ENCODE peak calls at places on chromosomes 2 and 18, in nine cellular contexts. P, W, E, F, T, N, M, L and X are unnamed samples.

GRCh38 chr2:190270298-190270697 is 49.3 kb downstream of the HIBCH start:
- DNase-seq in P (no peak), W (peak; percentile 59), E (no peak), F (no peak), T (no peak), N (no peak), M (peak; percentile 79), L (no peak), X (peak; percentile 43)

GRCh38 chr2:88765154-88765948 is 73.9 kb downstream of the RPIA start:
- DNase-seq in P (peak; percentile 72), W (peak; percentile 6), E (no peak), F (peak; percentile 77), T (peak; percentile 30), N (peak; percentile 48), M (peak; percentile 4), L (peak; percentile 7), X (no peak)

GRCh38 chr2:180184506-180184905 is 177.4 kb upstream of the CWC22 start:
- DNase-seq in P (no peak), W (peak; percentile 63), E (no peak), F (no peak), T (peak; percentile 65), N (no peak), M (peak; percentile 64), L (no peak), X (no peak)

GRCh38 chr2:61543062-61543461 is 4.9 kb upstream of the XPO1 start:
- DNase-seq in P (no peak), W (no peak), E (no peak), F (no peak), T (no peak), N (no peak), M (no peak), L (no peak), X (no peak)

GRCh38 chr2:161745866-161746614 is 121.8 kb downstream of the SLC4A10 start:
- DNase-seq in P (no peak), W (no peak), E (no peak), F (no peak), T (no peak), N (no peak), M (no peak), L (no peak), X (no peak)

GRCh38 chr2:73110622-73111299 is 2.0 kb downstream of the RAB11FIP5 start:
- DNase-seq in P (peak; percentile 20), W (peak; percentile 16), E (no peak), F (no peak), T (no peak), N (no peak), M (peak; percentile 52), L (no peak), X (no peak)

GRCh38 chr2:194383404-194383803 is 1273.6 kb upstream of the SLC39A10 start:
- DNase-seq in P (no peak), W (no peak), E (no peak), F (no peak), T (no peak), N (no peak), M (no peak), L (no peak), X (no peak)

GRCh38 chr18:40917096-40917495 is 1037.9 kb upstream of the PIK3C3 start:
- DNase-seq in P (no peak), W (peak; percentile 10), E (no peak), F (no peak), T (no peak), N (no peak), M (peak; percentile 71), L (no peak), X (no peak)

GRCh38 chr2:40450066-40450841 is 1.6 kb downstream of the SLC8A1 start:
- DNase-seq in P (no peak), W (peak; percentile 56), E (no peak), F (no peak), T (peak; percentile 41), N (no peak), M (peak; percentile 60), L (no peak), X (no peak)

GRCh38 chr18:46264255-46264654 is 160.1 kb downstream of the HAUS1 start:
- DNase-seq in P (no peak), W (no peak), E (no peak), F (no peak), T (peak; percentile 64), N (no peak), M (no peak), L (no peak), X (no peak)

DNA sequence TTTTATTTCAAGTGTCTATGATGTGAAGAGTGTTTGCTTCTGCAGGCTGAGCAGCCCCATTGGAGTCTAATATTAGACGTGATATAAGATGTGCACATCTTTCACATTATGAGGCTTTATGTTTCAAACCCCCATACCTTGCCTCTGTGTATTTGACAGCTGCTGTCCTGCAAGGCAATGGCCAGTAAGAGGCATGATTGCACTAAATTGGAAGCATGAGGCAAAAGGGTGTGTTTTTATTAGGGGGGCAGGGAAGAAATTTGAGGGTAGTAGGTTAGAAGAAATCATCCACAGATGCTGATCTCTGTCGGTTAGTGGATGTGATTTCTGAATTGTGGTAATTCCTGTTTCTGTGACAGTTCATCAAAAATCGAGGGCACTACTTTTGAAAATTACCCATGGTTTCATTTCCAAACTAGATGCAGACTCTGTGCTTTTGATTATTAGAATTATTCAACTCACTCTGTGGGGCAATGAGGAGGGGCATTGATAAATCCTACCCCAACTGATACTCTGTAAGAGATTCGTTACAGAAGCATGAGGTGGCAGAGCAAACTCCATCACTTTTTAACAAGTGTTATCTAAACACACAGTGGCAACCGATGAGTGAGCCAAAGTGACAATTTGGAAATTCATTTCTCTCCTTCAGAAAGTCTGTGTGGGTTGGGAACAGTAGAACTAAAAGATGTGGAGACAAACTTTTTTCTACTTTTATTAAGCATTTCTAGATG is 452.9 kb downstream of the ARHGAP15 start:
- DNase-seq in P (no peak), W (no peak), E (no peak), F (no peak), T (peak; percentile 30), N (no peak), M (peak; percentile 52), L (no peak), X (no peak)
- H3K4me3 ChIP-seq in P (no peak overlapping the region), W (no peak overlapping the region), E (no peak overlapping the region), F (no peak overlapping the region), T (no peak overlapping the region), N (no peak overlapping the region), M (no peak overlapping the region), L (peak overlapping the region; percentile 29), X (no peak overlapping the region)

DNA sequence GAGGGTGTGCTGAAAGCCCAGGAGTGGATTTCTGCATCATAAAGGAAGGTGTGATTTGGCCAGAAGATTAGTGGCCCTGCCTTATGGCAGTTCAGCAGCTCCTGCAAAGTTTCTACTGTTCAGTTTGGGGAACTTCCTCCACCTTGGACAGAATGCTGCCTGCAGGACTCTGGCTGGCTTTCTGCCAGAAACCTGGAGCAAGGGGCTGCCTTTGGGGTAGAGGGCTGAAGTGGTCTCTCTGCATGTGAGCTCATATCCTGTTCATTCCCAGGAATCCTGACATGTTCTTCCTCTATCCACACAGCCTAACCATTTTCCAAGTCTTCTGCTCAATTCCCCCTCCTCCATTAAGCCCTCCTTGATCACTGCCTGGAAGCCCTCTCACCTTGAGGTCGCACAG is 321.3 kb upstream of the CXCR4 start:
- DNase-seq in P (no peak), W (no peak), E (no peak), F (no peak), T (no peak), N (no peak), M (no peak), L (no peak), X (no peak)
- H3K27ac ChIP-seq in P (no peak overlapping the region), W (no peak overlapping the region), E (no peak overlapping the region), F (no peak overlapping the region), T (no peak overlapping the region), N (no peak overlapping the region), M (no peak overlapping the region), L (no peak overlapping the region), X (no peak overlapping the region)

GRCh38 chr2:216698895-216699294 is 3.5 kb upstream of the IGFBP5 start:
- DNase-seq in P (no peak), W (peak; percentile 61), E (no peak), F (no peak), T (peak; percentile 79), N (no peak), M (peak; percentile 84), L (peak; percentile 30), X (no peak)

GRCh38 chr2:216698291-216698690 is 2.9 kb upstream of the IGFBP5 start:
- DNase-seq in P (no peak), W (no peak), E (no peak), F (no peak), T (no peak), N (no peak), M (no peak), L (no peak), X (no peak)

GRCh38 chr2:216696321-216696720 is 972 bp upstream of the IGFBP5 start:
- DNase-seq in P (no peak), W (no peak), E (no peak), F (no peak), T (no peak), N (no peak), M (no peak), L (no peak), X (no peak)

GRCh38 chr2:216695401-216695821 is at the start of gene IGFBP5:
- DNase-seq in P (peak; percentile 75), W (peak; percentile 85), E (peak; percentile 88), F (peak; percentile 74), T (peak; percentile 91), N (peak; percentile 62), M (peak; percentile 94), L (peak; percentile 72), X (peak; percentile 92)

DNA sequence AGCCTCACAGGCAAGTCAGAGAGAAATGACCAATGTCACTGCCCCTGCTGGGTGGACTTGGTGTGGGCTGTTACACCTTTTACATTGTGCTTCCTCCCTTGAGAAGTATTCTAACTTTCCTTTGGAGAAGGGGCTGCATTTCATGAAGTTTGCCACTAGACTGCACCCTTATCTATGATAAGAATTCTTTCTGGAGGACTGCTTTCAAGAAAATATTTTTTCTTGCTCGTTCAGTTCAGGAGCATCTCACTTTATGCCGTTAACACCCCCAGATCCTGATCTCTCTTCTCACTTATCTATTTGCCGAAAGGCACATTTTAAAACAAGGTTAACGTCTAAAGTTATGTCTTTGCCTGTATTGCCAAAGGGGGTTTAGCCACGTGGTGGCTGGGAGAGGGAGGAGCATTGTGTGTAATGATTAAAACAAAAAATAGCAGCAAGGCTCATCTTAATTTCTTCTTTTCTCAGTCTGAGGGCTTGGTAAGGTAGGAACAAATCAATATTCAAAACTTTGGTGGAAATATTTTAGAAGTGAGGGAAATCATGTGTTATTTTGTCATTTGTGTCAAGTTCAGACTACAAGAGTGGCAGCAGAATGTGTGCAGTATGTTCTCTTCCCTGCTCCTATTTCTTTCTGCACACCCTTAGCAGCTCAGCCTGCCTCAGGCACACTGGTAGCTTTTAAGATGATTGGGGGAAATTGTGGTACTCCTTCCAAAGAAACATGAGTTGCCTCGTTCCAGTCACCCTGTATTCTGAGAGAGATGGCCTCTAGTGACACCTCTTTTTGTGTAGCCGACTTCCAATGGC is 1.6 kb upstream of the IGFBP5 start:
- DNase-seq in P (no peak), W (peak; percentile 47), E (no peak), F (no peak), T (peak; percentile 54), N (no peak), M (peak; percentile 71), L (no peak), X (no peak)
- TF ChIP-seq CTCF in P (peak; percentile 38), W (peak; percentile 85), E (peak; percentile 47), F (peak; percentile 28), T (peak; percentile 74), N (peak; percentile 22), M (peak; percentile 83), L (peak; percentile 53), X (peak; percentile 82)

DNA sequence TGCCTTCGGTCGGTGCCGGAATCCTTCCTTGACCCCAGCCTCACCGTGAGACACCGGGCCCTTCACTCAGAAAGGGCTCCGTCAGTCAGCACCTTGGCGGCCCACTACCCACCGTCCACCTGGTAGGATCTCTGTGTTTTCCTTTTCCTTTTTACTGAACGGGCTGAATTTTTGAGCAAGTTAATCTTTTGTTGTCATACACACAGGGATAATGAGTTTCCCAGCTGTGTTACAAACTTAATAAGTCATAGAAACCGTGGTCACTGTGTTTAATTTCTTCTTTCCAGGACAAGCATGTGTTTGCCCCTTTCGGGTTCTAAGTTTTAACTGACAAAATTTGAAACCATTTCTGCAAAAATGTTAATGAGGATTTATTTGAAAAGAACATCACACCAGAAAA is 39.0 kb upstream of the TPO start:
- DNase-seq in P (no peak), W (no peak), E (no peak), F (no peak), T (no peak), N (no peak), M (no peak), L (no peak), X (no peak)
- H3K4me3 ChIP-seq in P (no peak overlapping the region), W (no peak overlapping the region), E (peak overlapping the region; percentile 8), F (no peak overlapping the region), T (no peak overlapping the region), N (no peak overlapping the region), M (no peak overlapping the region), L (no peak overlapping the region), X (no peak overlapping the region)